ENCODE peak calls at places on chromosomes 12 and 14, in eight cellular contexts. P, Q, T, J, Z, Y, K and M are unnamed samples.

GRCh38 chr12:28253175-28253641 is 63.0 kb downstream of the CCDC91 start:
- DNase-seq in P (no peak), Q (no peak), T (no peak), J (no peak), Z (peak), Y (no peak), K (peak), M (no peak)

GRCh38 chr14:77760381-77761204 is at the start of gene SNW1:
- DNase-seq in P (no peak), Q (peak), T (peak), J (peak), Z (no peak), Y (peak), K (peak), M (peak)

GRCh38 chr14:79016828-79017505 is 846.8 kb downstream of the NRXN3 start:
- DNase-seq in P (peak), Q (no peak), T (peak), J (no peak), Z (peak), Y (no peak), K (peak), M (no peak)

GRCh38 chr14:68468437-68469207 is 324.2 kb downstream of the ZFP36L1 start:
- DNase-seq in P (no peak), Q (no peak), T (peak), J (no peak), Z (no peak), Y (no peak), K (no peak), M (no peak)

GRCh38 chr12:79737875-79738718 is 47.3 kb upstream of the PAWR start:
- DNase-seq in P (peak), Q (no peak), T (peak), J (peak), Z (peak), Y (no peak), K (peak), M (peak)

GRCh38 chr12:111430418-111431353 is 25.0 kb downstream of the SH2B3 start:
- DNase-seq in P (no peak), Q (no peak), T (no peak), J (no peak), Z (no peak), Y (peak), K (no peak), M (no peak)

GRCh38 chr14:35385042-35385839 is 19.3 kb downstream of the NFKBIA start:
- DNase-seq in P (peak), Q (peak), T (no peak), J (peak), Z (peak), Y (no peak), K (peak), M (peak)

GRCh38 chr14:20855652-20856291 is 35.4 kb upstream of the RNASE3 start:
- DNase-seq in P (peak), Q (peak), T (no peak), J (peak), Z (no peak), Y (no peak), K (peak), M (peak)

GRCh38 chr12:52836042-52836466 is 1.9 kb upstream of the KRT79 start:
- DNase-seq in P (peak), Q (no peak), T (no peak), J (no peak), Z (no peak), Y (no peak), K (peak), M (no peak)

GRCh38 chr12:66050610-66051009 is 79.9 kb downstream of the LLPH start:
- DNase-seq in P (no peak), Q (no peak), T (no peak), J (no peak), Z (no peak), Y (no peak), K (no peak), M (no peak)

GRCh38 chr12:120639771-120640721 is at the start of gene CABP1:
- DNase-seq in P (no peak), Q (no peak), T (no peak), J (peak), Z (no peak), Y (no peak), K (no peak), M (peak)

GRCh38 chr12:106769078-106769477 is 5.4 kb upstream of the RIC8B start:
- DNase-seq in P (peak), Q (no peak), T (no peak), J (no peak), Z (no peak), Y (no peak), K (peak), M (no peak)

GRCh38 chr14:37864861-37865718 is 269.7 kb downstream of the TTC6 start:
- DNase-seq in P (peak), Q (no peak), T (no peak), J (no peak), Z (peak), Y (no peak), K (peak), M (no peak)

GRCh38 chr14:85444685-85445084 is 85.3 kb upstream of the FLRT2 start:
- DNase-seq in P (peak), Q (no peak), T (no peak), J (no peak), Z (no peak), Y (no peak), K (peak), M (no peak)

GRCh38 chr12:78970041-78970440 is 105.5 kb downstream of the SYT1 start:
- DNase-seq in P (no peak), Q (no peak), T (no peak), J (no peak), Z (no peak), Y (no peak), K (peak), M (no peak)

GRCh38 chr12:116318738-116319050 is 41.2 kb upstream of the MED13L start:
- DNase-seq in P (no peak), Q (no peak), T (no peak), J (no peak), Z (no peak), Y (no peak), K (no peak), M (peak)

GRCh38 chr12:95789126-95790024 is 1.2 kb downstream of the NTN4 start:
- DNase-seq in P (no peak), Q (peak), T (peak), J (no peak), Z (no peak), Y (peak), K (peak), M (peak)

GRCh38 chr14:45140661-45141187 is 5.0 kb downstream of the FANCM start:
- DNase-seq in P (no peak), Q (no peak), T (no peak), J (no peak), Z (no peak), Y (no peak), K (no peak), M (no peak)

GRCh38 chr12:93645702-93646101 is 31.5 kb upstream of the CRADD start:
- DNase-seq in P (no peak), Q (no peak), T (no peak), J (no peak), Z (no peak), Y (no peak), K (peak), M (no peak)

GRCh38 chr14:92341791-92342190 is 18.8 kb downstream of the SLC24A4 start:
- DNase-seq in P (no peak), Q (no peak), T (no peak), J (no peak), Z (no peak), Y (no peak), K (no peak), M (no peak)

GRCh38 chr12:113271853-113272561 is 50.7 kb downstream of the TPCN1 start:
- DNase-seq in P (peak), Q (peak), T (no peak), J (no peak), Z (peak), Y (no peak), K (peak), M (peak)

GRCh38 chr12:11499802-11500201 is 104.4 kb upstream of the PRB2 start:
- DNase-seq in P (no peak), Q (no peak), T (no peak), J (no peak), Z (no peak), Y (no peak), K (no peak), M (no peak)

GRCh38 chr12:11497995-11498394 is 102.6 kb upstream of the PRB2 start:
- DNase-seq in P (no peak), Q (no peak), T (peak), J (no peak), Z (no peak), Y (no peak), K (no peak), M (no peak)

GRCh38 chr12:11497438-11497837 is 102.1 kb upstream of the PRB2 start:
- DNase-seq in P (no peak), Q (no peak), T (no peak), J (no peak), Z (no peak), Y (no peak), K (no peak), M (no peak)

GRCh38 chr12:11500861-11501230 is 105.5 kb upstream of the PRB2 start:
- DNase-seq in P (no peak), Q (no peak), T (no peak), J (no peak), Z (no peak), Y (no peak), K (no peak), M (no peak)

GRCh38 chr12:11500222-11500860 is 105.0 kb upstream of the PRB2 start:
- DNase-seq in P (peak), Q (peak), T (no peak), J (peak), Z (no peak), Y (peak), K (peak), M (peak)
- H3K4me3 ChIP-seq in P (no peak), Q (no peak), T (no peak), J (peak), Z (no peak), Y (no peak), K (no peak), M (no peak)

DNA sequence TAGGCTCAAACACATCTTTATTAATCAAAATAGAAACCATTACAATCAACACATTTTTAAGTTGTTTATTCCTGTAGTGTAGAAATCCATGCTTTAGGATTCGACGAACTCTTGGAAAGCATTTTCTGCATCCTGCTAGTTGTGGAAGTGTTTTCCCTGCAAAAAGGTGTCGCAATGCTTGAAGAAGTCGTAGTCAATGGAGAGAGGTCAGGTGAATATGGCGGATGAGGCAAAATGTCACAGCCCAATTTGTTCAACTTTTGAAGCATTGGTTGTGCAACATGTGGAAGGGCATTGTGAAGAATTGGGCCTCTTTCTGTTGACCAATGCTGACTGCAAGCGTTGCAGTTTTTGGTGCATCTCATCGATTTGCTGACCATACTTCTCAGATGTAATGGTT is 4.2 kb upstream of the ARID4A start:
- DNase-seq in P (no peak), Q (no peak), T (no peak), J (no peak), Z (no peak), Y (no peak), K (no peak), M (no peak)
- H3K4me3 ChIP-seq in P (no peak), Q (no peak), T (no peak), J (no peak), Z (no peak), Y (no peak), K (no peak), M (no peak)

DNA sequence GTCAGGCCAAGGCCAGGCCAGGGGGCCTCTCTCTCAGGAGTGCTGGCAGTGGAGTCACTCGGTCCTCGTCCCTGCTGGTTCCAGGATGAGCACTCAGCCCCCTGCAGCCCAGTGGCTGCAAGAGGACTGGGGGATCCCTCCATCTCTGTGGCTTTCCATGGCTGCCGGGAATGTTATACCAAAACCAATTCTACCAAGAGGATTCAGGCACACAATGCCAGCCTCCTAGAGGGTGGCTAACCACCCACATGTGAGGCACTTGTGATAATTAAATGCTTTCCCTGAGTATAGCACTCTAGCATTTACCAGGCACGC is 21.9 kb downstream of the ASB2 start:
- DNase-seq in P (no peak), Q (no peak), T (no peak), J (no peak), Z (no peak), Y (no peak), K (no peak), M (no peak)
- H3K4me3 ChIP-seq in P (no peak), Q (no peak), T (no peak), J (no peak), Z (no peak), Y (no peak), K (no peak), M (no peak)

GRCh38 chr12:125583071-125583470 is 517.8 kb downstream of the AACS start:
- DNase-seq in P (no peak), Q (no peak), T (no peak), J (no peak), Z (no peak), Y (no peak), K (no peak), M (no peak)

GRCh38 chr12:125579916-125580315 is 514.7 kb downstream of the AACS start:
- DNase-seq in P (no peak), Q (no peak), T (no peak), J (no peak), Z (no peak), Y (no peak), K (no peak), M (no peak)

GRCh38 chr12:125573293-125573692 is 508.1 kb downstream of the AACS start:
- DNase-seq in P (no peak), Q (no peak), T (no peak), J (no peak), Z (no peak), Y (no peak), K (no peak), M (no peak)

DNA sequence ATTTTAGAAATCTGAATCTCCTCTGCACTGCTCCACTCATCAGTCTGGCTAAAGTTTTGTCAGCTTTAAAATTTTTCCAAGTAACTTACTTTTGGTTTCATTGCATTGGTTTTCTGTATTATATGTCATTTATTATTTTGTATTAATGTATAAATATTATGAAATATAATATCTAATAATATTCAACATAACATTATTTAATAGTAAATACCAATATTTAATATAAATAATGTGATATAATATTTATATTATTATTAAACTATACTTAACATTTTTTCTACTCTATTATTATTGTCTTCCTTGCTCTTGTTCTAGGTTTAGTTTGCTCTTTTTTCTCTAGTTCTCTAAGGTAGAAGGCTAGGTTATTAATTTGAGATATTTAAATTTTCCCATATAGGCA is 512.1 kb downstream of the AACS start:
- DNase-seq in P (no peak), Q (no peak), T (no peak), J (no peak), Z (no peak), Y (no peak), K (no peak), M (no peak)
- H3K4me3 ChIP-seq in P (no peak), Q (no peak), T (no peak), J (no peak), Z (no peak), Y (no peak), K (no peak), M (no peak)

GRCh38 chr12:47777741-47778558 is 4.9 kb downstream of the SLC48A1 start:
- DNase-seq in P (no peak), Q (peak), T (peak), J (no peak), Z (no peak), Y (no peak), K (no peak), M (no peak)

GRCh38 chr12:47779943-47780504 is 7.0 kb downstream of the SLC48A1 start:
- DNase-seq in P (no peak), Q (no peak), T (no peak), J (no peak), Z (no peak), Y (no peak), K (no peak), M (no peak)

GRCh38 chr12:47777151-47777550 is 4.1 kb downstream of the SLC48A1 start:
- DNase-seq in P (no peak), Q (no peak), T (no peak), J (no peak), Z (no peak), Y (no peak), K (no peak), M (no peak)

GRCh38 chr12:47778842-47779241 is 5.8 kb downstream of the SLC48A1 start:
- DNase-seq in P (no peak), Q (no peak), T (no peak), J (no peak), Z (no peak), Y (no peak), K (no peak), M (no peak)

GRCh38 chr12:47779301-47779942 is 6.4 kb downstream of the SLC48A1 start:
- DNase-seq in P (no peak), Q (peak), T (peak), J (peak), Z (peak), Y (no peak), K (peak), M (peak)
- H3K4me3 ChIP-seq in P (no peak), Q (no peak), T (no peak), J (no peak), Z (no peak), Y (no peak), K (no peak), M (no peak)

GRCh38 chr14:96037891-96038557 is 1.1 kb upstream of the C14orf132 start:
- DNase-seq in P (no peak), Q (peak), T (no peak), J (no peak), Z (no peak), Y (no peak), K (no peak), M (peak)

GRCh38 chr14:96039633-96040311 is 610 bp downstream of the C14orf132 start:
- DNase-seq in P (no peak), Q (no peak), T (no peak), J (peak), Z (no peak), Y (no peak), K (peak), M (no peak)

GRCh38 chr14:96040836-96041371 is 1.7 kb downstream of the C14orf132 start:
- DNase-seq in P (no peak), Q (no peak), T (no peak), J (no peak), Z (no peak), Y (no peak), K (peak), M (no peak)

GRCh38 chr14:96038558-96038919 is 623 bp upstream of the C14orf132 start:
- DNase-seq in P (no peak), Q (no peak), T (no peak), J (no peak), Z (no peak), Y (no peak), K (no peak), M (no peak)

GRCh38 chr14:96038920-96039632 is at the start of gene C14orf132:
- DNase-seq in P (no peak), Q (peak), T (no peak), J (peak), Z (no peak), Y (no peak), K (peak), M (peak)
- H3K4me3 ChIP-seq in P (peak), Q (peak), T (no peak), J (peak), Z (peak), Y (peak), K (peak), M (peak)

GRCh38 chr14:105859717-105860614 is 333.6 kb downstream of the TMEM121 start:
- DNase-seq in P (no peak), Q (peak), T (no peak), J (peak), Z (no peak), Y (peak), K (no peak), M (peak)
- H3K4me3 ChIP-seq in P (no peak), Q (no peak), T (no peak), J (no peak), Z (no peak), Y (no peak), K (no peak), M (no peak)

GRCh38 chr14:71783786-71784185 is 148.4 kb upstream of the RGS6 start:
- DNase-seq in P (no peak), Q (no peak), T (no peak), J (no peak), Z (no peak), Y (no peak), K (no peak), M (no peak)

GRCh38 chr14:71789005-71789404 is 143.2 kb upstream of the RGS6 start:
- DNase-seq in P (no peak), Q (no peak), T (no peak), J (no peak), Z (no peak), Y (no peak), K (no peak), M (no peak)

GRCh38 chr14:71780822-71781221 is 151.4 kb upstream of the RGS6 start:
- DNase-seq in P (no peak), Q (no peak), T (no peak), J (no peak), Z (no peak), Y (no peak), K (no peak), M (no peak)

GRCh38 chr14:71780075-71780474 is 152.2 kb upstream of the RGS6 start:
- DNase-seq in P (no peak), Q (no peak), T (no peak), J (no peak), Z (no peak), Y (no peak), K (no peak), M (no peak)

GRCh38 chr14:71783101-71783500 is 149.1 kb upstream of the RGS6 start:
- DNase-seq in P (no peak), Q (no peak), T (no peak), J (no peak), Z (no peak), Y (no peak), K (no peak), M (no peak)
- H3K4me3 ChIP-seq in P (no peak), Q (no peak), T (no peak), J (no peak), Z (no peak), Y (no peak), K (no peak), M (no peak)

DNA sequence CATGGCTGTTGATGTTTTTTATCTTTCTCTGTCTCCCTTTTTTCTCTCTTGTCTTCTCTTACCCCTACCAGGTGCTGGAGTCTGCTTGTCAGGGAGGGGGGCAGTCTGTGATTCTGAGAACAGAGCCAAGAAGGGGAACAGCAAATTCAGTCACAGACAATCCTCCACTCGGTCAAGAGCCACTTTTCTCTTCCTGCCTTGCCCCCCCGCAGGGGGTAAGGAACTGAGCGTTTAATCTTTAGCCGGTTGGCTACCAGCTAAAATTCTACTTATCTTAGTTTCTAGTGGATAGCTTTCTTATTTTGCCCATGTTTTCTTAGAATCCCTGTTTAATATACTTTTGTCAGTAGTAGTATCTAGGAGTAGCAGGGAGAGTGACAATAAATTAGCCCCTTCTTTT is 1.9 kb downstream of the RIMKLB start:
- DNase-seq in P (no peak), Q (no peak), T (no peak), J (peak), Z (no peak), Y (no peak), K (no peak), M (no peak)
- H3K4me3 ChIP-seq in P (no peak), Q (peak), T (peak), J (no peak), Z (no peak), Y (no peak), K (no peak), M (no peak)